ENCODE peak calls at places on chromosomes 5 and 9, in nine cellular contexts. K, Z, N, M, U, X, L, J and H are unnamed samples.

GRCh38 chr5:100446879-100447278 is 88.3 kb upstream of the FAM174A start:
- DNase-seq in K (no peak), Z (no peak), N (no peak), M (no peak), U (no peak), X (peak), L (no peak), J (no peak), H (no peak)

GRCh38 chr5:1864896-1865440 is 17.8 kb downstream of the IRX4 start:
- DNase-seq in K (no peak), Z (no peak), N (no peak), M (no peak), U (no peak), X (no peak), L (no peak), J (no peak), H (no peak)

GRCh38 chr5:5270958-5271605 is 131.0 kb downstream of the ADAMTS16 start:
- DNase-seq in K (peak), Z (peak), N (peak), M (peak), U (peak), X (peak), L (peak), J (peak), H (peak)

GRCh38 chr5:58497956-58498942 is 7.0 kb downstream of the GAPT start:
- DNase-seq in K (peak), Z (peak), N (peak), M (no peak), U (peak), X (peak), L (no peak), J (no peak), H (no peak)

GRCh38 chr9:84694248-84694647 is 24.7 kb downstream of the NTRK2 start:
- DNase-seq in K (no peak), Z (no peak), N (no peak), M (no peak), U (no peak), X (no peak), L (no peak), J (no peak), H (no peak)

GRCh38 chr9:2210201-2210600 is 195.1 kb downstream of the SMARCA2 start:
- DNase-seq in K (no peak), Z (peak), N (no peak), M (no peak), U (no peak), X (no peak), L (no peak), J (no peak), H (no peak)

GRCh38 chr5:161165998-161166660 is 314.1 kb upstream of the ATP10B start:
- DNase-seq in K (no peak), Z (no peak), N (no peak), M (peak), U (no peak), X (no peak), L (no peak), J (no peak), H (no peak)

GRCh38 chr5:148084269-148084668 is 20.5 kb downstream of the SPINK5 start:
- DNase-seq in K (no peak), Z (no peak), N (no peak), M (no peak), U (no peak), X (no peak), L (no peak), J (no peak), H (no peak)

GRCh38 chr9:76699966-76700365 is 64.3 kb upstream of the PCA3 start:
- DNase-seq in K (no peak), Z (peak), N (peak), M (no peak), U (no peak), X (peak), L (no peak), J (no peak), H (peak)

GRCh38 chr5:132009706-132010405 is 1.6 kb downstream of the ACSL6 start:
- DNase-seq in K (no peak), Z (no peak), N (no peak), M (peak), U (no peak), X (no peak), L (peak), J (no peak), H (no peak)
- H3K4me3 ChIP-seq in K (no peak), Z (no peak), N (no peak), M (no peak), U (no peak), X (no peak), L (no peak), J (no peak), H (no peak)

DNA sequence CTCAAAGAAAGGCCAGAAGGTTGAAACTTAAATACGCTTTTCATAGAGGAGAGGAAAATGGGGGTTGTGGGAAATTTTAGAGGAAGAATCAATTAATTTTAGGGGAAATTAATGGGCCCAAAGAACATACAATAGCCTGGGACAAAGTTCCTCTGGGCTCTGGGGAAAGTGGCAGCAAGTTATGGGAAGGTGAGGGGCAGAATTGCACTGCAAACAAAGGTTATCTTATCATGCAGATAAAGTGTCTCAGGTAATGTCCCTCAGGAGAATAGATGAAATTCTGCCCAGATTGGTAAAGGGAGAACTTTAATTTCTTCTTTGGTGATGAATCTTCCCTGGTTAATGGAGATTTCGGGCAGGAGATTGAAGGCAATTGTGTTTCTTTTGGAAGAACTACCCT is 326.1 kb upstream of the SLC24A2 start:
- DNase-seq in K (no peak), Z (no peak), N (no peak), M (no peak), U (no peak), X (no peak), L (no peak), J (no peak), H (no peak)
- H3K4me3 ChIP-seq in K (no peak), Z (no peak), N (no peak), M (no peak), U (no peak), X (no peak), L (no peak), J (no peak), H (no peak)

DNA sequence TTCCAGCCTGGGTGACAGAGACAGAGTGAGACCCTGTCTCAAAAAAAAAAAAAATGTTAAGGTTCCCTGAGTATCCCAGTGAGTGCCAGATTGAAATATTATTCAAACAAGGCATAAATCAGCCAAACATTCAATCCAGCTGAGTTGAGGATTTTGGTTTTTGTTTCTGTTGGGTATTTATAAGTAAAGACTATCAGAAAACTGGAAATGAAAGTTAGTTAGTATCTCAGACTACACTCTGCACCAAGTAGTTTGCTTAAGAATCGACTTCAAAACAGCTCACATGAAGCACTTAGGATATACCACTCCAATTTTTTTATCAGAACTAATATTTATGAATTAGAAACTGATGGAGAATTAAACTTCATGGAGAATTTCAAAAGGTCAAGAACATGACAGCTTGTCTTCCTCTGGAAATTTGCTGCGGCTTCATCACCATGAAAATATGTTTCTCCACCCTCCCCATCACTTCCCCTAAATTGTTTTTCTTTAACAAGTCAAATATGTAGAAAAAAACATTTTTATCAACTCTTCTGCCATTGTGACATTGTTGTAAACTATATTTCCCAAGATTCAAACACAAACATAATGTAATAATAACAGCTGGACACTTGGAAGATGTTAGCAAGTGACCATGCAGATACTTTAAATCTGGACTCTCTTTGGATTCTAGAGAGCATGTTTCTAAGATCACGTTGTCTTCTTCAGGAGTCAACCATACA is 110.0 kb upstream of the PTGER4 start:
- DNase-seq in K (no peak), Z (peak), N (peak), M (no peak), U (no peak), X (no peak), L (no peak), J (no peak), H (no peak)
- H3K4me3 ChIP-seq in K (no peak), Z (no peak), N (no peak), M (no peak), U (no peak), X (no peak), L (no peak), J (no peak), H (no peak)

GRCh38 chr9:111959468-111959941 is 62.9 kb downstream of the UGCG start:
- DNase-seq in K (peak), Z (peak), N (peak), M (peak), U (peak), X (peak), L (peak), J (peak), H (peak)

GRCh38 chr9:111955048-111955447 is 58.4 kb downstream of the UGCG start:
- DNase-seq in K (no peak), Z (no peak), N (no peak), M (no peak), U (no peak), X (no peak), L (no peak), J (no peak), H (no peak)

GRCh38 chr9:111959960-111960359 is 63.3 kb downstream of the UGCG start:
- DNase-seq in K (no peak), Z (peak), N (peak), M (no peak), U (no peak), X (no peak), L (no peak), J (no peak), H (no peak)

GRCh38 chr9:111961011-111961410 is 64.4 kb downstream of the UGCG start:
- DNase-seq in K (no peak), Z (no peak), N (no peak), M (no peak), U (no peak), X (no peak), L (no peak), J (no peak), H (no peak)

DNA sequence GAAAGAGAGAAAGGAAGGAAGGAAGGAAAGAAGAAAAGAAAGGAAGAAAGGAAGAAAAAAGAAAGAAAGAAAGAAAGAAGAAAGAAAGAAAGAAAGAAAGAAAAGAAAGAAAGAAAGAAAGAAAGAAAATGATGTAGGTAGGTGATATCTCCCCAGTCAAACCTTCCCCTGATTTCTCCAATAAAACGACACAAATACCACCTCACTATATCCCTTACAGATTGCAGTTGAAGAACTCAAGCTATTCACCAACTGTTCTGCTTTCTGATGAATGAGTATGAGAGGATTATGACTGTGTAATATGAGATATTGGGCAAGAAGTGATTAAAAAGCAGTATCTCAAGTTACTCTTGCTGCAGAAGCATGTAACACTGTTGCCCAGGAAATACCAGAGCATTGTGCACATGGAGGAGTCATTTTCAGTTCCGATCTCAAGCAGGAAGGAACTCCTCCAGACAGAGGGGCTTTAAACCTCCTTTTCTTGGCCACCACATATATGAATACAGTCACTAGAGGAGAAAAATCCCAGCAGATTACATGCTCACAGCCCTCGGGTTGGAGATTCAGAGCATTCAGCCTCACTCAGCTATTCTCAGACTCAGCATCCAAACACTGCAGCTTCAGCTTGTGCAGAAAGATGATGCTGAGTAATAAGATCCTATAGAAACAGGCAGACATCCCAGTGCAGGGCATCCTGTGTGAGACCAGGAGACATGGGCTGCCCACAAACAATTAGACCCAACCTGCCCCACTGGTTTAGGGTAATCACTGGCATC is 61.4 kb downstream of the UGCG start:
- DNase-seq in K (no peak), Z (peak), N (peak), M (no peak), U (peak), X (peak), L (no peak), J (peak), H (peak)
- H3K4me3 ChIP-seq in K (no peak), Z (peak), N (peak), M (peak), U (no peak), X (no peak), L (no peak), J (no peak), H (peak)

GRCh38 chr9:123111977-123112869 is 78.8 kb downstream of the GPR21 start:
- DNase-seq in K (peak), Z (no peak), N (no peak), M (no peak), U (no peak), X (no peak), L (no peak), J (no peak), H (no peak)
- H3K4me3 ChIP-seq in K (no peak), Z (no peak), N (no peak), M (no peak), U (no peak), X (no peak), L (no peak), J (no peak), H (no peak)

GRCh38 chr9:137169764-137170460 is at the start of gene LRRC26:
- DNase-seq in K (peak), Z (no peak), N (no peak), M (no peak), U (no peak), X (no peak), L (peak), J (no peak), H (no peak)
- H3K4me3 ChIP-seq in K (peak), Z (no peak), N (no peak), M (peak), U (no peak), X (peak), L (peak), J (peak), H (no peak)

DNA sequence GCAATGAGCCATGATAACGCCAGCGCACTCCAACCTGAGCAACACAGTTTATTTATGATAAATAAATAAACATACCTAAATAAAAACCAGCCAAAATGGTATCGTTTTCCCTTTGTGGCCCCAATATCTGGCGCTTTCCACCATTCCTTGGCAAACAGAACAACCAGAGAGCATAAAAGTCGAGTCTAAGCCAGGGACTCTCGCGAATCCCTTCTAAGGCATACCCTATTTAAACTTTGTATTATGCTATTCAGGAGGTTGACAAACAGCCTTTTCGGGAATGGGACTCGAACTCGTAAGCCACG is 389 bp upstream of the MATR3 start:
- DNase-seq in K (no peak), Z (no peak), N (no peak), M (no peak), U (no peak), X (no peak), L (no peak), J (no peak), H (no peak)
- H3K4me3 ChIP-seq in K (peak), Z (peak), N (peak), M (peak), U (peak), X (no peak), L (peak), J (peak), H (peak)

GRCh38 chr9:1087120-1087881 is 37.1 kb downstream of the DMRT2 start:
- DNase-seq in K (no peak), Z (no peak), N (no peak), M (no peak), U (no peak), X (no peak), L (no peak), J (no peak), H (no peak)

GRCh38 chr9:1077616-1078015 is 27.5 kb downstream of the DMRT2 start:
- DNase-seq in K (no peak), Z (no peak), N (no peak), M (no peak), U (no peak), X (no peak), L (no peak), J (no peak), H (no peak)

GRCh38 chr9:1086517-1086916 is 36.4 kb downstream of the DMRT2 start:
- DNase-seq in K (no peak), Z (no peak), N (no peak), M (no peak), U (no peak), X (no peak), L (no peak), J (no peak), H (no peak)

DNA sequence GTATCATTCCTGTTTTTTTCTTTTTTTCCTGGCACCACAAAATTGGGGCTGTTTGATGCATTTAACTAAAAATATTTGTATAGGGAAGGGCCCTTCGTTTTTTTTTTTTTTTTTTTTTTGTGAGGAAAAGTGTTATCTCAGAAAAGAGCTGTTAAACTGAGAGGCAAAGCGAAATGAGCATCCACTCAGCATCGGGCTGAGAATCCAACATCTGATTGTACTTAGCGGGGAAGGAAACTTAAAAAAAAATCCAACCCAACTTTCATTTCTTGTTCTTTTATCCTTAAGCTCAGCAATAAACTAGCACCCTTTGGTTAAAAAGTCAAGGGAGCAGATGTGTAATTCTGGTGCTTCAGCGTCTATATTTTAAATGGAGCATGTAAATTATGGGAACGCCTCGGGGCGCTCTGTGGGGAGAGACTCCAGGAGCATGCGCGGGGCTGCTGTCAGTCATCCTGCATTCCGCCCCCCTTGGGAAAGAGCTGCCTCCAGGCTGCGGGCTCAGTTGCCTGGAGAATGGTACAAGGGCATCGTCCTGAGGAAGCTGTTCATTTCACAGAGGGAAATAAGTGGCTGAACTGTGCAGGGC is 33.3 kb downstream of the DMRT2 start:
- DNase-seq in K (no peak), Z (no peak), N (peak), M (no peak), U (no peak), X (no peak), L (no peak), J (no peak), H (no peak)
- H3K4me3 ChIP-seq in K (peak), Z (no peak), N (peak), M (peak), U (no peak), X (no peak), L (no peak), J (no peak), H (peak)

DNA sequence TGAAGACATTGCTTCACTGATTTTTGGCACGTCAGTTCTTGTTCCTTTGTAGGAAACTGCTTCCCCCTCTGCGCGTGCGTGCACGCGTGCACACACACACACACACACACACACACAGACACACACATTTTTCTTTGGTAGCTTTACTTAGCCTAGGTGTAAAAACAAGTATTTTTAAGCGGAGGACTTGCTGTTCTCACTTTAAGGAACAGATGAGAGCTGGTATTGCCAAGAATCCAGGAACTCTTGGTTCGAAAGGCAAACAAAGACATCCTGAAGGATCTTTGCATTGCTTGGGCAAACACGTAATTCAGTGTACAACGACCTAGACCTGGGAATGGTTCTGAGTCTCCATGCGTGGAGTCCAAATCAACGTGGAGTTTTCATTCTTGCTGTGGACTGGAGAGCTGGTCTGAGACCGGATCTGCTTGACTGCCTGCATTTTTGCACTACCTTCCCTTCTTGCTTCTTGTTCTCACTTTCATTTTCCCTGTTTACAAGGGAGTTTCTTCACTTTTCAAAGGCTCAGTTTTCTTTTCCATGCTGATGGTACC is 8.2 kb downstream of the TMEM268 start:
- DNase-seq in K (peak), Z (no peak), N (no peak), M (peak), U (no peak), X (no peak), L (peak), J (no peak), H (no peak)
- H3K4me3 ChIP-seq in K (no peak), Z (no peak), N (no peak), M (peak), U (no peak), X (no peak), L (no peak), J (no peak), H (no peak)

GRCh38 chr9:21688108-21689102 is 114.0 kb upstream of the MTAP start:
- DNase-seq in K (peak), Z (peak), N (peak), M (no peak), U (no peak), X (peak), L (no peak), J (no peak), H (peak)
- H3K4me3 ChIP-seq in K (no peak), Z (peak), N (peak), M (no peak), U (no peak), X (no peak), L (no peak), J (no peak), H (peak)